ENCODE peak calls at places on chromosomes 13 and 19, in five cellular contexts. G is effector memory CD4-positive, alpha-beta T cell; B is foreskin keratinocyte; M is stimulated activated CD8-positive, alpha-beta memory T cell treated with anti-CD3 and anti-CD28 coated beads, Interleukin-2, amount 100 ng/mL, for 1 hour; L is mucosa of gallbladder. V is an unnamed sample.

GRCh38 chr13:31946091-31946770 is 85.3 kb upstream of the FRY start:
- DNase-seq in G (no peak), B (no peak), M (no peak), L (no peak), V (no peak)

GRCh38 chr19:6802336-6803035 is 30.0 kb downstream of the VAV1 start:
- DNase-seq in G (peak; percentile 63), B (no peak), M (peak; percentile 54), L (peak; percentile 43), V (no peak)

GRCh38 chr13:83297591-83298305 is 584.5 kb downstream of the SLITRK1 start:
- DNase-seq in G (no peak), B (no peak), M (no peak), L (no peak), V (no peak)

GRCh38 chr13:81148822-81149221 is 807.9 kb upstream of the SPRY2 start:
- DNase-seq in G (no peak), B (no peak), M (no peak), L (peak; percentile 16), V (no peak)

GRCh38 chr13:79423801-79424642 is 18.0 kb upstream of the RBM26 start:
- DNase-seq in G (no peak), B (no peak), M (no peak), L (no peak), V (no peak)

GRCh38 chr13:46313441-46314257 is 73.4 kb downstream of the RUBCNL start:
- DNase-seq in G (no peak), B (no peak), M (no peak), L (no peak), V (no peak)

GRCh38 chr13:43270043-43270830 is 246.9 kb downstream of the DNAJC15 start:
- DNase-seq in G (no peak), B (no peak), M (no peak), L (no peak), V (no peak)

GRCh38 chr13:26486550-26486949 is 70.9 kb upstream of the WASF3 start:
- DNase-seq in G (no peak), B (no peak), M (no peak), L (no peak), V (no peak)

GRCh38 chr19:44845286-44845611 is 848 bp upstream of the NECTIN2 start:
- DNase-seq in G (no peak), B (no peak), M (no peak), L (no peak), V (no peak)